ENCODE peak calls at places on chromosome 22, in eight cellular contexts. U, G, C, Q, P, H, E and V are unnamed samples.

GRCh38 chr22:43044402-43044801 is 29.5 kb upstream of the PACSIN2 start:
- DNase-seq in H (no peak), E (no peak), C (no peak), G (no peak), U (no peak), Q (no peak), P (no peak), V (no peak)

GRCh38 chr22:30538280-30538679 is 8.3 kb downstream of the SEC14L6 start:
- DNase-seq in C (no peak), G (no peak), H (no peak), E (peak), P (peak), Q (no peak), U (no peak), V (no peak)

GRCh38 chr22:43435851-43436535 is 24.2 kb downstream of the MPPED1 start:
- DNase-seq in G (no peak), C (peak), U (no peak), E (no peak), Q (no peak), P (no peak), H (no peak), V (no peak)

GRCh38 chr22:42648368-42649260 is 578 bp downstream of the CYB5R3 start:
- DNase-seq in E (no peak), G (no peak), P (peak), C (no peak), Q (no peak), U (peak), H (peak), V (peak)

GRCh38 chr22:42388130-42388797 is 43.9 kb downstream of the NFAM1 start:
- DNase-seq in H (no peak), P (peak), Q (no peak), E (peak), G (peak), C (no peak), U (no peak), V (no peak)

GRCh38 chr22:26709617-26710390 is 52.4 kb downstream of the MIAT start:
- DNase-seq in Q (no peak), E (peak), U (no peak), H (no peak), G (no peak), P (peak), C (no peak), V (no peak)

GRCh38 chr22:29684244-29684643 is 35.6 kb upstream of the CABP7 start:
- DNase-seq in C (no peak), H (no peak), P (no peak), Q (no peak), U (no peak), E (no peak), G (no peak), V (no peak)

GRCh38 chr22:49062155-49063039 is 765.3 kb downstream of the BRD1 start:
- DNase-seq in C (peak), G (no peak), H (no peak), U (no peak), E (no peak), Q (no peak), P (no peak), V (no peak)

GRCh38 chr22:46337870-46338269 is 2.4 kb downstream of the TRMU start:
- DNase-seq in P (peak), Q (no peak), G (no peak), C (no peak), H (no peak), U (no peak), E (no peak), V (no peak)

GRCh38 chr22:39215070-39215396 is 29.7 kb downstream of the PDGFB start:
- DNase-seq in P (no peak), Q (no peak), E (no peak), G (no peak), H (no peak), C (no peak), U (no peak), V (no peak)

GRCh38 chr22:30054764-30055069 is 25.5 kb upstream of the HORMAD2 start:
- DNase-seq in Q (no peak), G (peak), U (no peak), E (no peak), C (no peak), H (no peak), P (no peak), V (no peak)

GRCh38 chr22:27670701-27671412 is 130.7 kb downstream of the MN1 start:
- DNase-seq in C (peak), P (peak), U (no peak), Q (peak), G (no peak), E (no peak), H (no peak), V (no peak)

GRCh38 chr22:37639771-37640590 is 512 bp downstream of the SH3BP1 start:
- DNase-seq in C (peak), G (peak), U (no peak), H (peak), P (peak), Q (no peak), E (no peak), V (no peak)

GRCh38 chr22:42560781-42561180 is 7.0 kb downstream of the SERHL2 start:
- DNase-seq in U (no peak), P (peak), C (peak), H (peak), E (no peak), G (peak), Q (no peak), V (no peak)

GRCh38 chr22:34427841-34428240 is 507.6 kb upstream of the LARGE1 start:
- DNase-seq in U (no peak), H (no peak), P (no peak), E (no peak), Q (no peak), C (no peak), G (no peak), V (no peak)

GRCh38 chr22:38097557-38098409 is 12.7 kb downstream of the BAIAP2L2 start:
- DNase-seq in U (no peak), E (peak), P (peak), G (no peak), C (peak), H (no peak), Q (peak), V (no peak)

GRCh38 chr22:43014062-43014875 is 680 bp downstream of the PACSIN2 start:
- DNase-seq in E (no peak), G (peak), P (peak), Q (no peak), C (peak), H (peak), U (peak), V (peak)

GRCh38 chr22:38505595-38506117 is 455 bp downstream of the DDX17 start:
- DNase-seq in Q (no peak), H (peak), G (peak), U (peak), E (peak), P (peak), C (no peak), V (peak)

GRCh38 chr22:42639541-42640241 is 710 bp downstream of the ATP5MGL start:
- DNase-seq in E (no peak), G (no peak), P (peak), C (no peak), Q (no peak), U (no peak), H (no peak), V (no peak)

GRCh38 chr22:42764895-42765363 is 44.3 kb upstream of the A4GALT start:
- DNase-seq in E (no peak), H (no peak), Q (no peak), G (no peak), C (no peak), U (no peak), P (no peak), V (no peak)

GRCh38 chr22:25282671-25283561 is 63.5 kb downstream of the CRYBB2 start:
- DNase-seq in Q (no peak), U (no peak), C (peak), E (no peak), H (no peak), G (peak), P (no peak), V (no peak)

GRCh38 chr22:39234867-39235687 is 9.7 kb downstream of the PDGFB start:
- DNase-seq in G (no peak), H (no peak), Q (no peak), E (no peak), U (no peak), P (no peak), C (no peak), V (peak)

GRCh38 chr22:42716221-42716620 is 4.4 kb downstream of the A4GALT start:
- DNase-seq in G (no peak), P (no peak), E (no peak), U (peak), C (no peak), Q (no peak), H (no peak), V (no peak)

GRCh38 chr22:41777749-41778395 is 22.6 kb upstream of the CCDC134 start:
- DNase-seq in C (no peak), U (no peak), E (no peak), H (no peak), G (no peak), P (peak), Q (no peak), V (no peak)

GRCh38 chr22:28728621-28729313 is 12.9 kb downstream of the CHEK2 start:
- DNase-seq in E (no peak), H (no peak), U (no peak), G (no peak), C (no peak), Q (no peak), P (peak), V (no peak)

GRCh38 chr22:23453277-23453676 is 126.8 kb downstream of the IGLL1 start:
- DNase-seq in C (no peak), G (no peak), H (no peak), P (no peak), U (no peak), E (no peak), Q (no peak), V (no peak)

GRCh38 chr22:27207907-27208306 is 550.5 kb downstream of the MIAT start:
- DNase-seq in E (peak), U (no peak), P (peak), Q (no peak), H (no peak), G (no peak), C (no peak), V (no peak)

GRCh38 chr22:39375646-39376045 is 23.9 kb upstream of the TAB1 start:
- DNase-seq in G (no peak), C (no peak), P (no peak), E (no peak), Q (no peak), H (no peak), U (no peak), V (no peak)

GRCh38 chr22:36850682-36851081 is 10.1 kb upstream of the NCF4 start:
- DNase-seq in P (no peak), H (no peak), C (no peak), E (no peak), Q (no peak), G (no peak), U (no peak), V (no peak)

GRCh38 chr22:40423882-40424640 is 53.7 kb downstream of the SGSM3 start:
- DNase-seq in C (no peak), U (no peak), H (no peak), E (no peak), Q (no peak), G (no peak), P (no peak), V (no peak)

GRCh38 chr22:40421082-40421350 is 50.6 kb downstream of the SGSM3 start:
- DNase-seq in H (no peak), P (no peak), Q (no peak), U (no peak), C (no peak), E (no peak), G (no peak), V (no peak)

GRCh38 chr22:40421941-40422340 is 51.5 kb downstream of the SGSM3 start:
- DNase-seq in P (no peak), G (no peak), Q (no peak), C (no peak), U (no peak), H (no peak), E (no peak), V (no peak)

GRCh38 chr22:40423246-40423753 is 52.9 kb downstream of the SGSM3 start:
- DNase-seq in C (no peak), E (no peak), Q (no peak), U (no peak), P (no peak), G (no peak), H (no peak), V (no peak)

GRCh38 chr22:40422558-40423245 is 52.3 kb downstream of the SGSM3 start:
- DNase-seq in P (no peak), E (no peak), Q (no peak), H (no peak), C (no peak), U (peak), G (no peak), V (no peak)
- H3K27ac ChIP-seq in P (no peak), E (no peak), Q (no peak), H (peak), C (no peak), U (peak), G (no peak), V (no peak)

GRCh38 chr22:44840611-44841322 is 88.4 kb downstream of the ARHGAP8 start:
- DNase-seq in P (no peak), C (no peak), G (no peak), U (no peak), H (no peak), E (no peak), Q (no peak), V (no peak)
- H3K9ac ChIP-seq in P (no peak), C (no peak), G (no peak), U (no peak), H (no peak), E (no peak), Q (no peak), V (no peak)

GRCh38 chr22:21651521-21652009 is 9.5 kb downstream of the SDF2L1 start:
- DNase-seq in C (peak), U (no peak), P (no peak), G (peak), E (no peak), H (peak), Q (no peak), V (no peak)
- H3K27ac ChIP-seq in C (no peak), U (peak), P (no peak), G (peak), E (peak), H (peak), Q (peak), V (no peak)

GRCh38 chr22:19548964-19549363 is 24.8 kb upstream of the CLDN5 start:
- DNase-seq in H (no peak), E (no peak), Q (no peak), P (no peak), G (no peak), U (no peak), C (no peak), V (no peak)
- H3K9ac ChIP-seq in H (no peak), E (no peak), Q (no peak), P (no peak), G (no peak), U (no peak), C (no peak), V (no peak)

GRCh38 chr22:31871475-31871874 is 72.9 kb upstream of the YWHAH start:
- DNase-seq in H (no peak), P (no peak), U (no peak), E (no peak), C (no peak), G (no peak), Q (no peak), V (no peak)

GRCh38 chr22:31876156-31877035 is 67.9 kb upstream of the YWHAH start:
- DNase-seq in C (no peak), H (no peak), Q (no peak), P (peak), E (no peak), G (peak), U (no peak), V (no peak)

GRCh38 chr22:31870890-31871289 is 73.4 kb upstream of the YWHAH start:
- DNase-seq in P (peak), H (no peak), U (no peak), G (no peak), C (no peak), Q (no peak), E (peak), V (no peak)

GRCh38 chr22:31872209-31872608 is 72.1 kb upstream of the YWHAH start:
- DNase-seq in E (no peak), U (no peak), P (no peak), H (peak), G (peak), C (peak), Q (no peak), V (no peak)

DNA sequence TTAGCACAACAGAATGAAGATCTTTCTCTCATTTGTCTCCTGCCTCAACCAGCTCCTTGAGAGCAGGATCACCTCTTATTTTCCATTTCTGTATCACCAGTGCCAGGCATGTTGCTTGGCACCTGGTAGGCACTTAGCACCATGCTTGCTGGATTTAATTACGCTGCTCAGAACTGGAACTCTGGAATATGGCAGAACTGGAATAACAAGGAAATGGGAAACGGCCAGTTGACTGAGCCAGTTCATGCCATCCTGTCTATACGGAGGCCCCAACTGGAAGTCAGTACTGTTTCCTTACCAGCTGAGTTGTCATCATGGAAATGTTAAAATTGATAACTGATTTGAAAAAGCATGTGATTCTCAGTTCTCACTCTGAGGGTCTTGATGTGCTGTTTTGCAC is 69.5 kb upstream of the YWHAH start:
- DNase-seq in G (no peak), H (no peak), E (no peak), U (no peak), Q (no peak), P (no peak), C (no peak), V (no peak)
- H3K27ac ChIP-seq in G (no peak), H (no peak), E (no peak), U (no peak), Q (no peak), P (no peak), C (no peak), V (no peak)

GRCh38 chr22:32859743-32860142 is 58.2 kb downstream of the TIMP3 start:
- DNase-seq in G (no peak), H (no peak), C (no peak), Q (no peak), P (peak), E (no peak), U (no peak), V (no peak)

GRCh38 chr22:32862936-32863661 is 61.6 kb downstream of the TIMP3 start:
- DNase-seq in P (peak), Q (no peak), H (no peak), E (no peak), G (no peak), U (no peak), C (no peak), V (no peak)

GRCh38 chr22:32862083-32862482 is 60.6 kb downstream of the TIMP3 start:
- DNase-seq in H (no peak), Q (no peak), G (no peak), U (no peak), P (peak), E (no peak), C (no peak), V (no peak)

GRCh38 chr22:32858957-32859356 is 57.5 kb downstream of the TIMP3 start:
- DNase-seq in E (no peak), Q (no peak), H (no peak), P (peak), U (no peak), C (no peak), G (peak), V (no peak)

GRCh38 chr22:32861330-32861729 is 59.8 kb downstream of the TIMP3 start:
- DNase-seq in G (no peak), C (no peak), H (no peak), U (no peak), E (no peak), Q (no peak), P (peak), V (no peak)
- H3K9ac ChIP-seq in G (no peak), C (no peak), H (no peak), U (no peak), E (no peak), Q (no peak), P (no peak), V (no peak)

GRCh38 chr22:18000441-18001039 is 23.8 kb downstream of the MICAL3 start:
- DNase-seq in Q (no peak), C (no peak), H (peak), U (no peak), E (no peak), P (peak), G (peak), V (peak)

GRCh38 chr22:18008136-18008535 is 16.2 kb downstream of the MICAL3 start:
- DNase-seq in E (no peak), P (no peak), U (no peak), C (no peak), Q (no peak), G (no peak), H (no peak), V (no peak)

GRCh38 chr22:18001040-18001893 is 23.1 kb downstream of the MICAL3 start:
- DNase-seq in U (peak), C (peak), H (peak), Q (peak), G (peak), E (peak), P (peak), V (peak)

GRCh38 chr22:18010263-18010662 is 14.1 kb downstream of the MICAL3 start:
- DNase-seq in Q (no peak), G (no peak), U (no peak), H (peak), E (no peak), P (no peak), C (no peak), V (no peak)

DNA sequence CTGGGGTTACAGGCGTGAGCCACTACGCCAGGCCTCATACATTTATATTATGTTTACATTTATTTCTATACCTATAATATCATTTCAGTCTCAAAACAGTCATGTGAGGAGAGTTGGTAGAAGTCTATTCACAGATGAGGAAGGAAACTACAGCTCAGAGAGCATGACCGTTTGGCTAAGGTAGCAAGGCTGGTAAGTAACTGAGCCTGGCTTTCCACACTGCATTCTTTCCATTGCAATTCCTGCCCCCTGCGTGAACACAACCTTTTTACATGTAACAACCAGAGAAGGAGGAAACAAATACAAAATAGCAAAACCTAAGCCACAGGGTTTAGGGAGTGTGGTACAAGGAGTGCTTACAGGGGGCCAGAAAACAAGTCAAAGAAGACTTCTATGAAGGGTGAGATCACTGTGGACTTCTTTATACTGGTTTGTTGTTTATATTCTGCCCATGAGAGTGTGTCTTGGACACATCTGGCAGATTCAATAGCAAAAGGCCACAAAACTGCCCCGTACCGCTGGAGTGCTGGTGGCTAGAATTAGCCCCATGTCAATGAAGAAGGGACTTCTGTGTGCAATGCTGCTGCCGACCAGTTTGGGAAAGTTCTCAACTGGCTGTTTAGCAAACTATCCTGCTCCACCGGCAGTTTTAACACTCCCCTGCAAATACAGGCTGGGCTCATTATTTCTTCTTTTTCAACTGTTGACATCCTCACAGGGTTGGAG is 19.0 kb downstream of the MICAL3 start:
- DNase-seq in G (no peak), H (peak), E (no peak), P (no peak), C (no peak), U (no peak), Q (no peak), V (no peak)
- H3K27ac ChIP-seq in G (no peak), H (peak), E (no peak), P (no peak), C (no peak), U (no peak), Q (no peak), V (no peak)

GRCh38 chr22:47495102-47495501 is 732.7 kb downstream of the TBC1D22A start:
- DNase-seq in C (no peak), U (no peak), P (no peak), G (no peak), E (no peak), Q (no peak), H (peak), V (no peak)
- H3K9ac ChIP-seq in C (no peak), U (no peak), P (no peak), G (no peak), E (no peak), Q (no peak), H (no peak), V (no peak)